ENCODE peak calls at places on chromosomes 1 and 21, in ten cellular contexts. S is GM23338, D is psoas muscle, X is transverse colon, Y is PC-3, Z is H9, L is adrenal gland, F is mammary epithelial cell, O is heart right ventricle, H is fibroblast of lung. P is an unnamed sample.

GRCh38 chr1:45001011-45001481 is 10.1 kb downstream of the HECTD3 start:
- DNase-seq in L (peak; percentile 84), S (peak; percentile 20), F (no peak), D (no peak), O (no peak), H (no peak), Z (no peak), X (no peak), Y (no peak), P (no peak)

GRCh38 chr1:21869620-21870121 is 57.6 kb downstream of the LDLRAD2 start:
- DNase-seq in F (peak; percentile 95), O (peak; percentile 82), S (no peak), H (peak; percentile 76), X (peak; percentile 80), Y (peak; percentile 99), D (peak; percentile 82), Z (no peak), L (peak; percentile 96), P (peak; percentile 97)

GRCh38 chr1:59880001-59880400 is 46.6 kb downstream of the CYP2J2 start:
- DNase-seq in D (no peak), S (no peak), O (no peak), F (no peak), X (no peak), Y (no peak), L (no peak), Z (no peak), H (no peak), P (no peak)

GRCh38 chr1:23530750-23531651 is at the start of gene E2F2:
- DNase-seq in H (peak; percentile 85), X (peak; percentile 91), O (peak; percentile 76), Y (peak; percentile 81), S (peak; percentile 94), D (peak; percentile 85), F (peak; percentile 84), Z (peak; percentile 92), L (peak; percentile 91), P (peak; percentile 82)

GRCh38 chr1:27784664-27785063 is 11.6 kb downstream of the STX12 start:
- DNase-seq in H (no peak), L (no peak), O (no peak), S (no peak), Y (no peak), D (no peak), X (no peak), F (no peak), Z (no peak), P (no peak)

GRCh38 chr1:63321788-63322247 is 549 bp upstream of the FOXD3 start:
- DNase-seq in L (no peak), F (no peak), S (peak; percentile 91), O (no peak), D (no peak), X (no peak), Z (peak; percentile 83), H (no peak), Y (peak; percentile 10), P (no peak)

GRCh38 chr1:39663559-39663958 is 8.3 kb downstream of the NT5C1A start:
- DNase-seq in X (no peak), D (no peak), S (peak; percentile 67), O (no peak), L (no peak), Z (peak; percentile 54), F (no peak), Y (no peak), H (no peak), P (no peak)

GRCh38 chr1:97337250-97338030 is 583.4 kb downstream of the DPYD start:
- DNase-seq in O (no peak), H (no peak), X (no peak), Y (peak; percentile 49), D (no peak), F (no peak), L (no peak), Z (no peak), S (no peak), P (no peak)

DNA sequence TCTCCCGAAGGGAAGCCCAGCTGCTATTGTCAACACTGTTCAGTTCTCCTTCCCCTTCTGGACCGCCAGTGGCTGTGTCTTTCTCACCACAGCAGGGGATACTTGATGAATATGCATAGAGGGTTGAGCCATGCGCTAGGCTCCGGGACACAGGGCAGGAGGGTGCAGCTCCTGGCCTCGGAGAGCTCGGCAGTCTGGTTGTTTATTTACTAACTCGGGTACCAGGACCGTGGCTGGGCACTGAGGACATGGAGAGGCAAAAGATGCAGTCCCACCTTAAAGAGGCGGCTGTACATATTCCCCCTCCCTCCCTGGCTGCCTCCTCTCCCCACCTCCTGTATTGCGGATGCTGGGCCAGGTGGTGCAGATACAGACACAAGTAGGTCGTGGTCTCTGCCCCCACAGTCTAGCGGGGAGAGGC is 26.1 kb downstream of the ARHGEF10L start:
- DNase-seq in L (no peak), H (no peak), F (no peak), S (peak; percentile 73), X (no peak), O (no peak), Z (no peak), D (no peak), Y (no peak), P (no peak)
- H3K4me1 ChIP-seq in L (peaks cover 56% of the 10 kb centered on the region), H (peaks cover 24% of the 10 kb centered on the region), F (peaks cover 14% of the 10 kb centered on the region), S (peaks cover 57% of the 10 kb centered on the region), X (peaks cover 43% of the 10 kb centered on the region), O (peaks cover 100% of the 10 kb centered on the region), Z (peaks cover 14% of the 10 kb centered on the region), D (peaks cover 81% of the 10 kb centered on the region), Y (peaks cover 42% of the 10 kb centered on the region), P (peaks cover 31% of the 10 kb centered on the region)

GRCh38 chr1:156502749-156503671 is 2.4 kb upstream of the MEF2D start:
- DNase-seq in F (peak; percentile 87), Y (peak; percentile 98), O (peak; percentile 93), S (peak; percentile 98), H (peak; percentile 96), L (peak; percentile 94), D (peak; percentile 78), X (peak; percentile 74), Z (peak; percentile 96), P (peak; percentile 94)

GRCh38 chr1:156504821-156505678 is 4.5 kb upstream of the MEF2D start:
- DNase-seq in S (peak; percentile 99), Y (peak; percentile 99), X (peak; percentile 100), L (peak; percentile 100), O (peak; percentile 100), F (peak; percentile 97), D (peak; percentile 100), Z (peak; percentile 98), H (peak; percentile 100), P (peak; percentile 99)

GRCh38 chr1:156502396-156502748 is 1.8 kb upstream of the MEF2D start:
- DNase-seq in H (no peak), Y (no peak), D (no peak), O (no peak), L (no peak), X (no peak), S (no peak), F (no peak), Z (no peak), P (no peak)

GRCh38 chr1:156504062-156504813 is 3.7 kb upstream of the MEF2D start:
- DNase-seq in O (no peak), X (peak; percentile 10), F (no peak), H (no peak), D (no peak), Z (no peak), S (no peak), Y (peak; percentile 20), L (peak; percentile 57), P (peak; percentile 38)

DNA sequence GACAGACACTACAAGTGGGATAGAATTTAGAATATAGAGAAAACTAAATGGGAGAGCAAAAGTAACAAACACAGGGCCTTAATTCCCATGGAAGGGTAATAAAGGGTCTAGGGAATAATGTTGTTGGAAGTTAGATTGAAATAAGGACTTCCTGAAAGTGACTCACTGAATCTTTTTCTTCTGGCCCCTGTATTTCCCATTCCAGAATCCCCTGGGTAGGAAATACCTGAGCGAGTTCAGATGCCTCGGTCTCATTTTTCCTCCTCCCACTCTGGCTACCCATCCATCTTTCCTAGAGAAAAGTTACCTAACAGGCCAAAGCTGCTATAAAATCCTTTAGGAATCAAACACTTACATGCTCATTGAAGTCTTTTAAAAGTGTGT is 3.1 kb upstream of the MEF2D start:
- DNase-seq in X (no peak), F (no peak), Y (peak; percentile 45), O (no peak), L (no peak), Z (no peak), D (no peak), S (no peak), H (no peak), P (no peak)
- H3K27ac ChIP-seq in X (peak overlapping the region; percentile 100), F (peak overlapping the region; percentile 90), Y (peak overlapping the region; percentile 96), O (peak overlapping the region; percentile 99), L (peak overlapping the region; percentile 99), Z (no peak overlapping the region), D (peak overlapping the region; percentile 99), S (peak overlapping the region; percentile 87), H (peak overlapping the region; percentile 100), P (peak overlapping the region; percentile 99)

GRCh38 chr1:192607836-192608235 is 28.1 kb upstream of the RGS13 start:
- DNase-seq in Y (no peak), Z (no peak), X (no peak), O (no peak), H (no peak), L (no peak), S (no peak), F (no peak), D (no peak), P (no peak)

GRCh38 chr1:192608671-192609070 is 27.3 kb upstream of the RGS13 start:
- DNase-seq in H (no peak), X (no peak), O (no peak), Y (no peak), L (no peak), F (no peak), S (no peak), D (no peak), Z (no peak), P (no peak)

GRCh38 chr1:192602757-192603156 is 27.2 kb downstream of the RGS1 start:
- DNase-seq in X (no peak), L (no peak), Z (no peak), D (no peak), Y (no peak), S (no peak), H (no peak), O (no peak), F (no peak), P (no peak)

GRCh38 chr1:192603218-192603787 is 27.7 kb downstream of the RGS1 start:
- DNase-seq in S (no peak), X (no peak), H (no peak), L (no peak), F (no peak), O (no peak), Y (no peak), Z (no peak), D (no peak), P (no peak)

DNA sequence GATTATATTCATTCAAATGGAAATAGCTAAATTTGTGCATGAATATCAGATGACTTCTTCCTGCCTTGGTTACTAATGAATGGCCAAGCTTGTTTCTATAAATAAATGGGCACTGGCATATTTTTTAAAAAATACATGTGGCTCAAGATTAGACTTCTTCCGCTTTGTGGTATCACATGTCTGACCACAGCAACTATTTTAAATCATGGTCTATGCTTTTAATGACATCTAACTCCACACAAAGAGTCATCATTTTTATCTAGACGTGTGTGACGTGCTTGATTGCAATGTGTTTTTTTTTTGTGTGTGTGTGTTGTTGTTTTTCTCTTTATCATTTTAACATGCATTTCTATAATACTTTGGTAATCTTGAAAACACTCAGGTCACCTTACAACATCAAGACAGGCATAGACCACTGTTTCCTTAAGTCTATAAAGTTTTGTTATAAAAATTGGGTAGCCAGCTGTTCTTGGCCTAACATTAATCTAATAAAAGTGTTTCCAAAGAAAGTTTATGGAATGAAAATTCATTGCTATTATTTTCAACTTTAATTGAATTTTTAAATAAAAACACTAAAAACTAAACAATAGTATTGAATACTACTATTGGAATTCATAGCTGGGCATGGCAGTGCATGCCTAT is 29.5 kb downstream of the RGS1 start:
- DNase-seq in F (no peak), Z (no peak), D (no peak), O (no peak), X (no peak), L (no peak), S (no peak), Y (no peak), H (no peak), P (no peak)
- H3K4me1 ChIP-seq in F (no peaks in the 10 kb centered on the region), Z (no peaks in the 10 kb centered on the region), D (no peaks in the 10 kb centered on the region), O (peaks cover 5% of the 10 kb centered on the region), X (no peaks in the 10 kb centered on the region), L (peaks cover 9% of the 10 kb centered on the region), S (no peaks in the 10 kb centered on the region), Y (peaks cover 14% of the 10 kb centered on the region), H (no peaks in the 10 kb centered on the region), P (no peaks in the 10 kb centered on the region)

GRCh38 chr21:45973475-45974072 is 8.0 kb upstream of the COL6A1 start:
- DNase-seq in S (peak; percentile 81), F (peak; percentile 24), Y (peak; percentile 86), L (peak; percentile 85), X (peak; percentile 76), D (peak; percentile 84), O (peak; percentile 91), H (peak; percentile 88), Z (peak; percentile 72), P (peak; percentile 92)

GRCh38 chr21:45974073-45975016 is 7.2 kb upstream of the COL6A1 start:
- DNase-seq in O (no peak), Z (peak; percentile 69), Y (peak; percentile 74), D (peak; percentile 69), L (peak; percentile 70), S (peak; percentile 72), X (peak; percentile 31), H (peak; percentile 84), F (peak; percentile 28), P (peak; percentile 90)

GRCh38 chr21:45976666-45977335 is 4.8 kb upstream of the COL6A1 start:
- DNase-seq in D (no peak), X (peak; percentile 10), S (no peak), Y (no peak), L (no peak), O (no peak), H (no peak), Z (peak; percentile 41), F (no peak), P (no peak)

GRCh38 chr21:45972716-45973474 is 8.7 kb upstream of the COL6A1 start:
- DNase-seq in D (peak; percentile 87), O (peak; percentile 94), H (peak; percentile 95), L (peak; percentile 74), Y (no peak), F (no peak), X (peak; percentile 52), S (peak; percentile 64), Z (no peak), P (peak; percentile 80)

DNA sequence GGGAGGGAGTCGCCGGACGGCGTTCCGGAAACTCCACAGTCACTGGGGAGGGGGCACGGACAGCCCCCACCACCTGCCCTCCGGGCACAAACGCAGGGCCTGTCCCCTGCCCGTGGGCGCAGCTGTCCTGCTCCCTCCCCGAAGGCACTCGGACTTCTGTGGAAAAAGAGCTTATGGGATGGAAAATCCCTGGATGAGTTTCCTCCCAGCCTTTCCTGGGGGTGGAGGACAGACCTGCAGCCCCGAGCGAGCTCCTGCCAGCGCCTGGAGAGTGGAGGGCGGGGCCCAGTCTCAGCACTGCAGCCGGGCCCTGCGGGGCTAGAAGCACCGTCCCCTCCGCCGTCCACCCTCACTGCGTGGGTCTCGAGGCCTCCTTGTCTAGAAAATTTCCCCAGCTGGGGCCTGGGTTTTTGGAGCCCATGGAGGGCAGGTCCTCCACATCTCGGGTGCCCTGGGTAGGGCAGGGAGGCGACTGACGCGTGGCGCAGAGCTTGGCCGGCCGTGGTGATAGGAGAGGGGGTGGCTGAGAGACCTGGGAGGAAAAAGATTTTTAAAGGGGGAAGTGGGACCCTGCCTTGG is 6.5 kb upstream of the COL6A1 start:
- DNase-seq in F (peak; percentile 16), S (peak; percentile 65), Z (peak; percentile 69), H (no peak), Y (peak; percentile 70), X (peak; percentile 57), D (peak; percentile 66), L (no peak), O (peak; percentile 76), P (no peak)
- H3K27ac ChIP-seq in F (no peak overlapping the region), S (no peak overlapping the region), Z (no peak overlapping the region), H (peak overlapping the region; percentile 96), Y (peak overlapping the region; percentile 93), X (peak overlapping the region; percentile 87), D (peak overlapping the region; percentile 72), L (peak overlapping the region; percentile 93), O (peak overlapping the region; percentile 98), P (peak overlapping the region; percentile 89)

P was measured in SJSA1.